ENCODE peak calls at places on chromosome 21, in eight cellular contexts. J is T-helper 2 cell; R is GM12878; O is neural progenitor cell; D is vagina; C is occipital lobe; W is NCI-H1436; N is stimulated activated CD4-positive, alpha-beta T cell treated with anti-CD3 and anti-CD28 coated beads, Interleukin-2, amount 100 ng/mL, for 48 hours. M is an unnamed sample.

GRCh38 chr21:37868446-37868845 is 47.8 kb downstream of the KCNJ6 start:
- DNase-seq in J (no peak), R (no peak), O (no peak), D (no peak), C (no peak), W (no peak), N (no peak), M (no peak)

GRCh38 chr21:33964706-33965325 is 49.2 kb upstream of the ATP5PO start:
- DNase-seq in J (no peak), R (no peak), O (no peak), D (peak; percentile 9), C (no peak), W (no peak), N (no peak), M (no peak)

GRCh38 chr21:45108808-45109800 is 34.7 kb downstream of the ADARB1 start:
- DNase-seq in J (no peak), R (no peak), O (no peak), D (no peak), C (no peak), W (no peak), N (no peak), M (no peak)

GRCh38 chr21:16305686-16306085 is 575.9 kb downstream of the USP25 start:
- DNase-seq in J (no peak), R (no peak), O (peak; percentile 68), D (no peak), C (no peak), W (no peak), N (no peak), M (no peak)

GRCh38 chr21:26409735-26410134 is 163.4 kb downstream of the CYYR1 start:
- DNase-seq in J (no peak), R (no peak), O (no peak), D (no peak), C (no peak), W (no peak), N (no peak), M (no peak)

GRCh38 chr21:46650476-46651098 is 15.1 kb downstream of the PRMT2 start:
- DNase-seq in J (no peak), R (no peak), O (no peak), D (no peak), C (no peak), W (no peak), N (no peak), M (no peak)

GRCh38 chr21:14687277-14687642 is 141.1 kb upstream of the SAMSN1 start:
- DNase-seq in J (no peak), R (peak; percentile 71), O (no peak), D (no peak), C (no peak), W (no peak), N (no peak), M (no peak)

GRCh38 chr21:15515908-15516307 is 213.9 kb upstream of the USP25 start:
- DNase-seq in J (no peak), R (no peak), O (no peak), D (no peak), C (no peak), W (no peak), N (no peak), M (no peak)

GRCh38 chr21:37149411-37149810 is 76.4 kb downstream of the TTC3 start:
- DNase-seq in J (no peak), R (no peak), O (no peak), D (no peak), C (no peak), W (no peak), N (no peak), M (peak; percentile 9)

GRCh38 chr21:41868062-41868710 is 11.0 kb downstream of the PRDM15 start:
- DNase-seq in J (no peak), R (peak; percentile 79), O (no peak), D (no peak), C (no peak), W (no peak), N (no peak), M (no peak)

GRCh38 chr21:35437941-35438340 is 388.8 kb upstream of the RUNX1 start:
- DNase-seq in J (no peak), R (no peak), O (no peak), D (no peak), C (no peak), W (no peak), N (no peak), M (no peak)

GRCh38 chr21:25571726-25572121 is 35.6 kb downstream of the MRPL39 start:
- DNase-seq in J (no peak), R (no peak), O (no peak), D (no peak), C (no peak), W (no peak), N (no peak), M (no peak)